ENCODE peak calls at places on chromosomes 6 and 20, in six cellular contexts. W, T, A, M, B and X are unnamed samples.

GRCh38 chr6:168937061-168937460 is 316.6 kb downstream of the THBS2 start:
- DNase-seq in A (no peak), B (no peak), T (no peak), M (no peak), W (no peak), X (no peak)

GRCh38 chr6:14867807-14868206 is 378.1 kb upstream of the JARID2 start:
- DNase-seq in A (no peak), M (no peak), B (no peak), W (no peak), T (no peak), X (no peak)

GRCh38 chr6:28134015-28134414 is 7.7 kb upstream of the ZKSCAN8 start:
- DNase-seq in B (no peak), M (no peak), T (no peak), A (peak), W (no peak), X (no peak)

GRCh38 chr6:136403166-136403980 is 113.7 kb upstream of the BCLAF1 start:
- DNase-seq in T (no peak), B (no peak), M (no peak), A (no peak), W (peak), X (no peak)

GRCh38 chr20:57654998-57655811 is 35.0 kb upstream of the ZBP1 start:
- DNase-seq in T (no peak), W (no peak), M (no peak), A (no peak), B (no peak), X (peak)

GRCh38 chr6:118186676-118187567 is 279.9 kb downstream of the SLC35F1 start:
- DNase-seq in A (no peak), W (no peak), T (peak), B (no peak), M (no peak), X (no peak)

GRCh38 chr20:45415822-45416637 is at the start of gene PIGT:
- DNase-seq in B (peak), T (peak), W (peak), M (peak), A (peak), X (peak)

GRCh38 chr6:116157391-116157790 is 31.5 kb upstream of the COL10A1 start:
- DNase-seq in M (no peak), W (no peak), A (no peak), B (no peak), T (no peak), X (no peak)

GRCh38 chr6:72654101-72654618 is 32.3 kb downstream of the KCNQ5 start:
- DNase-seq in A (no peak), B (no peak), W (no peak), T (no peak), M (no peak), X (no peak)

GRCh38 chr6:117232191-117232590 is 33.2 kb upstream of the VGLL2 start:
- DNase-seq in B (no peak), W (no peak), A (no peak), M (no peak), T (no peak), X (no peak)

GRCh38 chr20:373171-373890 is 7.2 kb upstream of the TRIB3 start:
- DNase-seq in M (no peak), T (no peak), A (peak), B (no peak), W (peak), X (no peak)

GRCh38 chr20:37358366-37359150 is 12.6 kb downstream of the SRC start:
- DNase-seq in B (no peak), W (no peak), M (no peak), A (no peak), T (no peak), X (no peak)

GRCh38 chr20:59820204-59821041 is 113.0 kb downstream of the SYCP2 start:
- DNase-seq in T (no peak), M (no peak), W (no peak), A (no peak), B (no peak), X (no peak)

GRCh38 chr20:44056010-44056698 is 130.8 kb downstream of the JPH2 start:
- DNase-seq in T (no peak), M (peak), B (no peak), W (no peak), A (peak), X (no peak)

GRCh38 chr20:45509091-45509490 is 6.3 kb downstream of the SPINT3 start:
- DNase-seq in M (no peak), B (no peak), W (no peak), T (no peak), A (no peak), X (no peak)

GRCh38 chr20:54726687-54727086 is 251.3 kb downstream of the DOK5 start:
- DNase-seq in W (no peak), T (no peak), B (no peak), M (no peak), A (no peak), X (no peak)

GRCh38 chr20:47768016-47768953 is 17.0 kb downstream of the SULF2 start:
- DNase-seq in W (no peak), B (no peak), A (no peak), M (no peak), T (no peak), X (no peak)

GRCh38 chr20:53829706-53830521 is 236.3 kb upstream of the ZNF217 start:
- DNase-seq in W (no peak), A (peak), M (no peak), B (no peak), T (no peak), X (no peak)

GRCh38 chr20:43508604-43509040 is 1.1 kb downstream of the L3MBTL1 start:
- DNase-seq in B (no peak), A (no peak), M (no peak), W (peak), T (no peak), X (no peak)

GRCh38 chr20:25637247-25637646 is 13.4 kb upstream of the NANP start:
- DNase-seq in W (no peak), M (no peak), T (no peak), B (no peak), A (no peak), X (no peak)

GRCh38 chr20:9311132-9311531 is 203.3 kb upstream of the LAMP5 start:
- DNase-seq in W (no peak), B (no peak), A (no peak), M (no peak), T (no peak), X (no peak)

GRCh38 chr6:40444811-40445210 is 142.4 kb downstream of the LRFN2 start:
- DNase-seq in A (no peak), T (no peak), M (no peak), W (no peak), B (no peak), X (no peak)

GRCh38 chr6:25829375-25829774 is 2.5 kb downstream of the SLC17A1 start:
- DNase-seq in W (no peak), M (no peak), A (no peak), T (peak), B (no peak), X (no peak)

GRCh38 chr6:52115891-52116604 is 28.6 kb upstream of the PKHD1 start:
- DNase-seq in W (no peak), B (no peak), M (no peak), A (no peak), T (no peak), X (no peak)

GRCh38 chr20:41334036-41334435 is 6.6 kb upstream of the LPIN3 start:
- DNase-seq in T (no peak), W (no peak), M (no peak), A (no peak), B (no peak), X (no peak)

GRCh38 chr20:51639206-51639832 is 96.8 kb upstream of the NFATC2 start:
- DNase-seq in W (peak), B (peak), T (no peak), A (peak), M (peak), X (peak)

DNA sequence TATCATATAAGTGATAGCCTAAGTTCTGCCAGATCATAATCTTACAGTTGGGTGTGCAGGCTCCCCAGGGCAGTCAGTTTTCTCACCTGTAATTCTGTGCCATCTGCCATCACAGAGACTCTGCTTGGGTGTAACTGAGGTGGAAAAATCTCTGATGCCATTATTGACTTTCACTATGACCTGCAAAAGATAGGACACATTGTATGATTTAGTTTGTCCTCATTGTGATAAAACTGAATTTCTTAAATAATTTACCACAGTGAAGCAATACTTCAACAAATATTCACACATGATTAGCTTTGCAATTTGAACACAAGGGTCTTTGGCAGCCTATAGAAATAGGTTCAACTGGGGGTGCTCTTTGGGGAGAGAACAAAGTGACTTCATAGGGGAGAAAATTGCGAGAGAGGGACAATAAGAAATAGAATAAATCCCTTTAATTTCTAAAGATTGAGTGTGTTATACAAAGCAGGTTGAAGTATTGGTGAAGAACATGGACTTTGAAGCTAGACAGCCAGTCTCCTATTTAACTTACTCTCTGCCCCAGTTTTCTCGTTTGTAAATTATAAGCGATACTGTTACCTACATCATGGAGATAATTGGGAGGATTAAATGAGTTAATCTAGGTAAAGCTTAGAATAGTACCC is 27.3 kb downstream of the FAM229B start:
- DNase-seq in W (no peak), A (no peak), T (no peak), M (no peak), B (no peak), X (no peak)
- TF ChIP-seq POLR2A in W (no peak), A (no peak), T (no peak), M (no peak), B (no peak), X (no peak)

GRCh38 chr6:3885262-3886036 is 36.3 kb downstream of the FAM50B start:
- DNase-seq in W (peak), B (no peak), T (no peak), A (peak), M (no peak), X (no peak)
- TF ChIP-seq TAF1 in W (no peak), B (no peak), T (no peak), A (no peak), M (no peak), X (no peak)

DNA sequence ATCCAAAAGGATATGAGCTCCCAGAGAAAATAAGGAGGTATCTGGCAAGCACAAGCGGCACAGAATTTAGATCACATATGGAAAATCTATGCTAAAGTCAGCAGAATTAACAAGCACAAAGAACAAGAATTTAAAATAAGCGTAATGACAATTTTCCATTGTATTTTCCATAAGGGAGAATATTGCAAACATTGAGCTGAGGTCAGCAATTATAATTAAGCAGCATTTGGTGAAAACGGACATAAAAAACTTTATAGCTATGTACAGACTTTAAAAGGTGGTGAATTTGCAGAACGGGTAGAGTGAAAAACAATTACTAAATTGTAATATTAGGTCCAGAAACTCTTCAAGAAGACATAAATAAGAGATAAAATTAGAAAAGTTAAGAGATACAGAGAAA is 54.9 kb upstream of the PHACTR1 start:
- DNase-seq in W (no peak), T (no peak), M (no peak), A (no peak), B (no peak), X (no peak)
- TF ChIP-seq POLR2AphosphoS5 in W (no peak), T (no peak), M (no peak), A (no peak), B (no peak), X (no peak)

GRCh38 chr6:30614843-30615218 is 2.2 kb downstream of the PPP1R10 start:
- DNase-seq in A (peak), T (peak), M (peak), B (no peak), W (peak), X (peak)
- TF ChIP-seq POLR2A in A (peak), T (peak), M (peak), B (no peak), W (no peak), X (no peak)

GRCh38 chr20:17849901-17850673 is 118.5 kb downstream of the SNX5 start:
- DNase-seq in T (no peak), M (no peak), B (no peak), W (no peak), A (peak), X (no peak)
- TF ChIP-seq TAF1 in T (no peak), M (no peak), B (no peak), W (no peak), A (no peak), X (no peak)